ENCODE peak calls at places on chromosomes 7 and 10, in eight cellular contexts. One of them, this sample, is unnamed.

GRCh38 chr7:35748348-35748747 is 52.5 kb upstream of the SEPTIN7 start:
- DNase-seq in hippocampal formation: no peak
- DNase-seq in RKO: no peak
- DNase-seq in left cardiac atrium: no peak
- DNase-seq in GM12891: no peak
- DNase-seq in NCI-H187 treated with DMSO at 0.1 percent for 48 hours: no peak
- DNase-seq in GM13977: no peak
- DNase-seq in fibroblast of mammary gland: no peak
- DNase-seq in this sample: no peak

GRCh38 chr10:94193466-94193924 is 169.2 kb downstream of the NOC3L start:
- DNase-seq in NCI-H187 treated with DMSO at 0.1 percent for 48 hours: no peak
- DNase-seq in fibroblast of mammary gland: peak; percentile 80
- DNase-seq in GM12891: no peak
- DNase-seq in RKO: no peak
- DNase-seq in GM13977: no peak
- DNase-seq in left cardiac atrium: no peak
- DNase-seq in hippocampal formation: no peak
- DNase-seq in this sample: no peak

GRCh38 chr10:120431356-120431755 is 25.7 kb upstream of the PLPP4 start:
- DNase-seq in hippocampal formation: no peak
- DNase-seq in left cardiac atrium: no peak
- DNase-seq in fibroblast of mammary gland: no peak
- DNase-seq in NCI-H187 treated with DMSO at 0.1 percent for 48 hours: no peak
- DNase-seq in GM13977: no peak
- DNase-seq in GM12891: no peak
- DNase-seq in RKO: no peak
- DNase-seq in this sample: no peak

GRCh38 chr10:15472431-15473400 is 101.6 kb upstream of the FAM171A1 start:
- DNase-seq in RKO: no peak
- DNase-seq in left cardiac atrium: peak; percentile 28
- DNase-seq in GM13977: no peak
- DNase-seq in GM12891: no peak
- DNase-seq in hippocampal formation: no peak
- DNase-seq in fibroblast of mammary gland: peak; percentile 92
- DNase-seq in NCI-H187 treated with DMSO at 0.1 percent for 48 hours: no peak
- DNase-seq in this sample: no peak

GRCh38 chr7:63789378-63790176 is 209.1 kb upstream of the ZNF722 start:
- DNase-seq in RKO: peak; percentile 80
- DNase-seq in GM12891: no peak
- DNase-seq in hippocampal formation: no peak
- DNase-seq in left cardiac atrium: peak; percentile 50
- DNase-seq in fibroblast of mammary gland: peak; percentile 18
- DNase-seq in NCI-H187 treated with DMSO at 0.1 percent for 48 hours: no peak
- DNase-seq in GM13977: no peak
- DNase-seq in this sample: no peak

GRCh38 chr10:855079-855478 is 76.4 kb downstream of the LARP4B start:
- DNase-seq in fibroblast of mammary gland: no peak
- DNase-seq in hippocampal formation: no peak
- DNase-seq in NCI-H187 treated with DMSO at 0.1 percent for 48 hours: no peak
- DNase-seq in GM13977: no peak
- DNase-seq in GM12891: no peak
- DNase-seq in RKO: no peak
- DNase-seq in left cardiac atrium: no peak
- DNase-seq in this sample: no peak

GRCh38 chr7:45890902-45891461 is 2.7 kb downstream of the IGFBP1 start:
- DNase-seq in left cardiac atrium: no peak
- DNase-seq in hippocampal formation: peak; percentile 45
- DNase-seq in GM12891: no peak
- DNase-seq in GM13977: no peak
- DNase-seq in NCI-H187 treated with DMSO at 0.1 percent for 48 hours: no peak
- DNase-seq in RKO: peak; percentile 34
- DNase-seq in fibroblast of mammary gland: peak; percentile 57
- DNase-seq in this sample: no peak

GRCh38 chr10:70715853-70716795 is 43.8 kb downstream of the ADAMTS14 start:
- DNase-seq in hippocampal formation: no peak
- DNase-seq in GM13977: no peak
- DNase-seq in RKO: peak; percentile 27
- DNase-seq in left cardiac atrium: no peak
- DNase-seq in fibroblast of mammary gland: peak; percentile 78
- DNase-seq in NCI-H187 treated with DMSO at 0.1 percent for 48 hours: no peak
- DNase-seq in GM12891: no peak
- DNase-seq in this sample: peak; percentile 9

GRCh38 chr10:46240684-46241565 is 45.9 kb upstream of the ANTXRL start:
- DNase-seq in GM13977: no peak
- DNase-seq in GM12891: no peak
- DNase-seq in hippocampal formation: no peak
- DNase-seq in fibroblast of mammary gland: no peak
- DNase-seq in left cardiac atrium: no peak
- DNase-seq in NCI-H187 treated with DMSO at 0.1 percent for 48 hours: no peak
- DNase-seq in RKO: no peak
- DNase-seq in this sample: no peak

GRCh38 chr7:130995252-130996081 is 261.5 kb upstream of the KLF14 start:
- DNase-seq in GM12891: no peak
- DNase-seq in left cardiac atrium: no peak
- DNase-seq in RKO: no peak
- DNase-seq in fibroblast of mammary gland: peak; percentile 53
- DNase-seq in GM13977: no peak
- DNase-seq in NCI-H187 treated with DMSO at 0.1 percent for 48 hours: no peak
- DNase-seq in hippocampal formation: no peak
- DNase-seq in this sample: no peak

GRCh38 chr10:17588420-17588819 is 28.8 kb downstream of the HACD1 start:
- DNase-seq in RKO: no peak
- DNase-seq in hippocampal formation: no peak
- DNase-seq in NCI-H187 treated with DMSO at 0.1 percent for 48 hours: no peak
- DNase-seq in GM13977: no peak
- DNase-seq in fibroblast of mammary gland: no peak
- DNase-seq in left cardiac atrium: no peak
- DNase-seq in GM12891: no peak
- DNase-seq in this sample: no peak

GRCh38 chr10:119167041-119167440 is 1.5 kb upstream of the SFXN4 start:
- DNase-seq in NCI-H187 treated with DMSO at 0.1 percent for 48 hours: no peak
- DNase-seq in GM13977: no peak
- DNase-seq in hippocampal formation: no peak
- DNase-seq in fibroblast of mammary gland: no peak
- DNase-seq in left cardiac atrium: no peak
- DNase-seq in GM12891: no peak
- DNase-seq in RKO: no peak
- DNase-seq in this sample: no peak

GRCh38 chr10:99467236-99467999 is 37.0 kb upstream of the GOT1 start:
- DNase-seq in hippocampal formation: no peak
- DNase-seq in fibroblast of mammary gland: no peak
- DNase-seq in GM12891: no peak
- DNase-seq in left cardiac atrium: no peak
- DNase-seq in RKO: no peak
- DNase-seq in GM13977: no peak
- DNase-seq in NCI-H187 treated with DMSO at 0.1 percent for 48 hours: no peak
- DNase-seq in this sample: no peak

GRCh38 chr10:119477444-119477843 is 65.1 kb downstream of the RGS10 start:
- DNase-seq in GM13977: peak; percentile 50
- DNase-seq in left cardiac atrium: no peak
- DNase-seq in RKO: no peak
- DNase-seq in NCI-H187 treated with DMSO at 0.1 percent for 48 hours: no peak
- DNase-seq in hippocampal formation: no peak
- DNase-seq in GM12891: no peak
- DNase-seq in fibroblast of mammary gland: no peak
- DNase-seq in this sample: peak; percentile 47

GRCh38 chr10:591646-592045 is 97.8 kb downstream of the DIP2C start:
- DNase-seq in RKO: no peak
- DNase-seq in GM13977: no peak
- DNase-seq in left cardiac atrium: no peak
- DNase-seq in hippocampal formation: no peak
- DNase-seq in fibroblast of mammary gland: no peak
- DNase-seq in GM12891: no peak
- DNase-seq in NCI-H187 treated with DMSO at 0.1 percent for 48 hours: no peak
- DNase-seq in this sample: no peak

GRCh38 chr10:107689318-107689717 is 524.8 kb upstream of the SORCS1 start:
- DNase-seq in hippocampal formation: no peak
- DNase-seq in fibroblast of mammary gland: no peak
- DNase-seq in NCI-H187 treated with DMSO at 0.1 percent for 48 hours: no peak
- DNase-seq in RKO: no peak
- DNase-seq in GM13977: no peak
- DNase-seq in left cardiac atrium: no peak
- DNase-seq in GM12891: peak; percentile 2
- DNase-seq in this sample: no peak

GRCh38 chr7:92644406-92645113 is 54.4 kb upstream of the FAM133B start:
- DNase-seq in hippocampal formation: no peak
- DNase-seq in NCI-H187 treated with DMSO at 0.1 percent for 48 hours: no peak
- DNase-seq in left cardiac atrium: peak; percentile 72
- DNase-seq in GM12891: no peak
- DNase-seq in fibroblast of mammary gland: peak; percentile 67
- DNase-seq in RKO: no peak
- DNase-seq in GM13977: no peak
- DNase-seq in this sample: no peak

GRCh38 chr10:60729106-60729505 is 49.2 kb upstream of the CDK1 start:
- DNase-seq in RKO: no peak
- DNase-seq in left cardiac atrium: no peak
- DNase-seq in NCI-H187 treated with DMSO at 0.1 percent for 48 hours: no peak
- DNase-seq in GM13977: no peak
- DNase-seq in fibroblast of mammary gland: no peak
- DNase-seq in hippocampal formation: no peak
- DNase-seq in GM12891: no peak
- DNase-seq in this sample: no peak

GRCh38 chr10:95505084-95505610 is 56.0 kb downstream of the SORBS1 start:
- DNase-seq in GM13977: no peak
- DNase-seq in NCI-H187 treated with DMSO at 0.1 percent for 48 hours: no peak
- DNase-seq in left cardiac atrium: no peak
- DNase-seq in hippocampal formation: no peak
- DNase-seq in GM12891: no peak
- DNase-seq in fibroblast of mammary gland: no peak
- DNase-seq in RKO: no peak
- DNase-seq in this sample: no peak

GRCh38 chr7:68319061-68319460 is 1279.2 kb upstream of the AUTS2 start:
- DNase-seq in GM13977: no peak
- DNase-seq in left cardiac atrium: no peak
- DNase-seq in RKO: no peak
- DNase-seq in fibroblast of mammary gland: no peak
- DNase-seq in GM12891: no peak
- DNase-seq in hippocampal formation: no peak
- DNase-seq in NCI-H187 treated with DMSO at 0.1 percent for 48 hours: no peak
- DNase-seq in this sample: no peak

This sample was measured in GM12878.